ENCODE peak calls at places on chromosomes 3 and 15, in four cellular contexts. One of them, this sample, is unnamed.
A peak's percentile ranks its signal among the peaks of the same experiment; 100 is the strongest.

GRCh38 chr15:91318976-91319714 is 219.1 kb downstream of the SV2B start:
- DNase-seq in OCI-LY7: no peak
- DNase-seq in PC-3: no peak
- DNase-seq in GM23338: no peak
- DNase-seq in this sample: no peak

GRCh38 chr3:134330895-134331810 is 43.1 kb downstream of the AMOTL2 start:
- DNase-seq in OCI-LY7: no peak
- DNase-seq in PC-3: peak; percentile 43
- DNase-seq in GM23338: peak; percentile 71
- DNase-seq in this sample: no peak

GRCh38 chr15:47460775-47461174 is 256.5 kb upstream of the SEMA6D start:
- DNase-seq in OCI-LY7: peak; percentile 1
- DNase-seq in PC-3: no peak
- DNase-seq in GM23338: no peak
- DNase-seq in this sample: peak; percentile 46

GRCh38 chr3:71658131-71658530 is 67.1 kb downstream of the EIF4E3 start:
- DNase-seq in OCI-LY7: no peak
- DNase-seq in PC-3: peak; percentile 97
- DNase-seq in GM23338: no peak
- DNase-seq in this sample: peak; percentile 40

GRCh38 chr3:155325263-155325835 is 31.9 kb upstream of the STRIT1 start:
- DNase-seq in OCI-LY7: no peak
- DNase-seq in PC-3: peak; percentile 19
- DNase-seq in GM23338: peak; percentile 59
- DNase-seq in this sample: no peak

GRCh38 chr15:74203914-74204431 is 1.4 kb upstream of the STRA6 start:
- DNase-seq in OCI-LY7: no peak
- DNase-seq in PC-3: no peak
- DNase-seq in GM23338: peak; percentile 67
- DNase-seq in this sample: no peak

GRCh38 chr3:151866711-151867410 is 6.6 kb upstream of the SUCNR1 start:
- DNase-seq in OCI-LY7: no peak
- DNase-seq in PC-3: no peak
- DNase-seq in GM23338: no peak
- DNase-seq in this sample: no peak

GRCh38 chr3:52724511-52724910 is 18.6 kb downstream of the SPCS1 start:
- DNase-seq in OCI-LY7: no peak
- DNase-seq in PC-3: no peak
- DNase-seq in GM23338: no peak
- DNase-seq in this sample: no peak

GRCh38 chr3:25582242-25582641 is 82.5 kb downstream of the TOP2B start:
- DNase-seq in OCI-LY7: no peak
- DNase-seq in PC-3: peak; percentile 78
- DNase-seq in GM23338: no peak
- DNase-seq in this sample: no peak

GRCh38 chr15:76576526-76577279 is 240.1 kb downstream of the ISL2 start:
- DNase-seq in OCI-LY7: no peak
- DNase-seq in PC-3: no peak
- DNase-seq in GM23338: no peak
- DNase-seq in this sample: no peak

GRCh38 chr3:193737191-193737751 is 144.3 kb downstream of the OPA1 start:
- DNase-seq in OCI-LY7: no peak
- DNase-seq in PC-3: no peak
- DNase-seq in GM23338: no peak
- DNase-seq in this sample: no peak

GRCh38 chr15:65766422-65767263 is 25.4 kb downstream of the DENND4A start:
- DNase-seq in OCI-LY7: no peak
- DNase-seq in PC-3: peak; percentile 52
- DNase-seq in GM23338: no peak
- DNase-seq in this sample: no peak

GRCh38 chr3:125032100-125032643 is 23.6 kb downstream of the HEG1 start:
- DNase-seq in OCI-LY7: no peak
- DNase-seq in PC-3: no peak
- DNase-seq in GM23338: peak; percentile 34
- DNase-seq in this sample: peak; percentile 59

GRCh38 chr3:62870321-62870720 is 4.9 kb downstream of the CADPS start:
- DNase-seq in OCI-LY7: no peak
- DNase-seq in PC-3: peak; percentile 51
- DNase-seq in GM23338: no peak
- DNase-seq in this sample: no peak

GRCh38 chr3:63228677-63229076 is 49.4 kb upstream of the SYNPR start:
- DNase-seq in OCI-LY7: peak; percentile 73
- DNase-seq in PC-3: peak; percentile 46
- DNase-seq in GM23338: peak; percentile 81
- DNase-seq in this sample: peak; percentile 82

GRCh38 chr15:67180514-67181191 is 73.8 kb downstream of the AAGAB start:
- DNase-seq in OCI-LY7: no peak
- DNase-seq in PC-3: no peak
- DNase-seq in GM23338: peak; percentile 40
- DNase-seq in this sample: no peak

GRCh38 chr15:77944002-77944867 is 133.3 kb downstream of the TBC1D2B start:
- DNase-seq in OCI-LY7: peak; percentile 56
- DNase-seq in PC-3: peak; percentile 32
- DNase-seq in GM23338: peak; percentile 93
- DNase-seq in this sample: peak; percentile 43

GRCh38 chr3:37932505-37932904 is 58.1 kb upstream of the VILL start:
- DNase-seq in OCI-LY7: no peak
- DNase-seq in PC-3: no peak
- DNase-seq in GM23338: no peak
- DNase-seq in this sample: no peak

GRCh38 chr15:69951511-69952209 is 146.1 kb downstream of the TLE3 start:
- DNase-seq in OCI-LY7: no peak
- DNase-seq in PC-3: peak; percentile 23
- DNase-seq in GM23338: no peak
- DNase-seq in this sample: no peak

GRCh38 chr3:149180057-149180573 is 41.5 kb downstream of the CP start:
- DNase-seq in OCI-LY7: no peak
- DNase-seq in PC-3: peak; percentile 99
- DNase-seq in GM23338: no peak
- DNase-seq in this sample: no peak

GRCh38 chr15:58348095-58348812 is 83.5 kb upstream of the LIPC start:
- DNase-seq in OCI-LY7: no peak
- DNase-seq in PC-3: peak; percentile 8
- DNase-seq in GM23338: no peak
- DNase-seq in this sample: no peak

GRCh38 chr3:132629928-132630327 is 29.7 kb downstream of the ACAD11 start:
- DNase-seq in OCI-LY7: no peak
- DNase-seq in PC-3: peak; percentile 65
- DNase-seq in GM23338: no peak
- DNase-seq in this sample: no peak

GRCh38 chr3:50136714-50137405 is 18.3 kb upstream of the SEMA3F start:
- DNase-seq in OCI-LY7: no peak
- DNase-seq in PC-3: no peak
- DNase-seq in GM23338: no peak
- DNase-seq in this sample: no peak

GRCh38 chr3:12944849-12945248 is 103.5 kb upstream of the RPL32 start:
- DNase-seq in OCI-LY7: no peak
- DNase-seq in PC-3: no peak
- DNase-seq in GM23338: peak; percentile 32
- DNase-seq in this sample: no peak

GRCh38 chr3:132730891-132731580 is 8.8 kb upstream of the NPHP3 start:
- DNase-seq in OCI-LY7: peak; percentile 39
- DNase-seq in PC-3: peak; percentile 55
- DNase-seq in GM23338: peak; percentile 80
- DNase-seq in this sample: peak; percentile 69

GRCh38 chr3:124969190-124969589 is 34.6 kb upstream of the MUC13 start:
- DNase-seq in OCI-LY7: no peak
- DNase-seq in PC-3: no peak
- DNase-seq in GM23338: no peak
- DNase-seq in this sample: no peak

GRCh38 chr3:5021571-5022092 is 42.4 kb downstream of the BHLHE40 start:
- DNase-seq in OCI-LY7: no peak
- DNase-seq in PC-3: peak; percentile 96
- DNase-seq in GM23338: no peak
- DNase-seq in this sample: no peak
- H3K4me1 ChIP-seq in OCI-LY7: peaks cover 3% of the 10 kb centered on the region
- H3K4me1 ChIP-seq in PC-3: peaks cover 74% of the 10 kb centered on the region
- H3K4me1 ChIP-seq in GM23338: peaks cover 6% of the 10 kb centered on the region
- H3K4me1 ChIP-seq in this sample: no peaks in the 10 kb centered on the region

GRCh38 chr15:27089233-27089586 is 118.2 kb downstream of the GABRG3 start:
- DNase-seq in OCI-LY7: no peak
- DNase-seq in PC-3: no peak
- DNase-seq in GM23338: no peak
- DNase-seq in this sample: no peak
- H3K9me2 ChIP-seq in OCI-LY7: no peaks in the 10 kb centered on the region
- H3K9me2 ChIP-seq in PC-3: no peaks in the 10 kb centered on the region
- H3K9me2 ChIP-seq in GM23338: no peaks in the 10 kb centered on the region
- H3K9me2 ChIP-seq in this sample: no peaks in the 10 kb centered on the region

DNA sequence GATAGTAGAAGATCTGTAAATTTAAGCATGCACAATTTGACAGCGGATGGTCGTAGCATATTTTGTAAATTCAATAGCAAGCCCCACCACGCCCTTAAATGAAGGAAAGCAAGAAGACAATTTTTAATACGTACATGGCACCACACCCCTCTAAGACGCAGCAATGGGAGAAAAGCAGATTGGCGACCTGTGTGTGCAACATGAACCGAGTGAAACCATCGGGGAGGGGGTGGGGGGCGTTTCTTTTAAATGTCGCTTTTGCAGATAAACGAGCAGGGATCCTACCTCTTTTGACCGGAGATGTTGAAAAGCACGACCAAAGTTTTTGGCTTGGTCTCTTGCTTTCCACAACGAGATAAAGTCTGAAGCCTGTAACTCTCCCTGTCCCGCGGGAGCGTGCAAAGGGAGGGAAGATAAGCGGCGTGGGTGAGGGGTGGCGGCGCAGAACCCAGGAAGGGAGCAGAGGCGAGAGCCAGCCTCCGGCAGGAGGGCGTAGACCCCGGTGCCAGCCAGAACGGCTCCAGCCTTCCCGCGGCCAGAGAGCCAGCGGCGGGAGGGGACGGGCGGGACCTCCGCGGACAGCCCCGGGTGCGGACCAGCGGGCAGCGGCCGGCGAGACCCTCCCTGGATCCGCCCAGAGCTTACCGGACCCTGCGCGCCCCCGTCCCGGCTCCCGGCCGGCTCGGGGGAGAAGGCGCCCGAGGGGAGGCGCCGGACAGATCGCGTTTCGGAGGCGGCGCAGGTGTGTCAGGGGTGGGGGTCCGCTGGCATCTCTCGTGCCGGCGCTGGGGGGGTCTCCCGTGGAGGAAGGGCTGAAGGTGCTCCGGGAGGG is at the start of gene CHL1:
- DNase-seq in OCI-LY7: no peak
- DNase-seq in PC-3: no peak
- DNase-seq in GM23338: peak; percentile 48
- DNase-seq in this sample: no peak
- H2AFZ ChIP-seq in OCI-LY7: no peak within 1 kb of the TSS
- H2AFZ ChIP-seq in PC-3: no peak within 1 kb of the TSS
- H2AFZ ChIP-seq in GM23338: peak within 1 kb of the TSS; percentile 95
- H2AFZ ChIP-seq in this sample: no peak within 1 kb of the TSS

GRCh38 chr3:16896094-16896627 is 11.4 kb downstream of the PLCL2 start:
- DNase-seq in OCI-LY7: no peak
- DNase-seq in PC-3: no peak
- DNase-seq in GM23338: no peak
- DNase-seq in this sample: no peak
- H3K4me1 ChIP-seq in OCI-LY7: peaks cover 94% of the 10 kb centered on the region
- H3K4me1 ChIP-seq in PC-3: peaks cover 29% of the 10 kb centered on the region
- H3K4me1 ChIP-seq in GM23338: peaks cover 14% of the 10 kb centered on the region
- H3K4me1 ChIP-seq in this sample: peaks cover 4% of the 10 kb centered on the region

DNA sequence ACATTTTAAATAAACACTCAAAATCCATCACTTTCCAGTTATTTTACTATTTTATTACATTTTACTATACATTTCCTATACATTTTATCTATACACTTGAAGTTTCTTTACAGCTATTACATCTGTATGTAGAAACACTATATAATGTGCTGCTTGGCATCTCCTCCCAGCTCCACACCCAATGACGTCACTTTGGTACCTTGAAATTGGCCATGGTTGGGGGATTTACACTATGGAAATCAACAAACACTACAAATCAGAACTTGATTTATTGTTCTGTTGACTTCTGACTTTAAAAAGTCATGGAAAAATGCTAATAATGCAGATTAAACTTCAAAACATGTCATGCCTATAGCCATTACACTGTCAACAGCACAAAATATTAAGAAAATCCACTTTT is 48.9 kb upstream of the STT3B start:
- DNase-seq in OCI-LY7: no peak
- DNase-seq in PC-3: no peak
- DNase-seq in GM23338: no peak
- DNase-seq in this sample: no peak
- H3K9me2 ChIP-seq in OCI-LY7: no peaks in the 10 kb centered on the region
- H3K9me2 ChIP-seq in PC-3: no peaks in the 10 kb centered on the region
- H3K9me2 ChIP-seq in GM23338: no peaks in the 10 kb centered on the region
- H3K9me2 ChIP-seq in this sample: no peaks in the 10 kb centered on the region

GRCh38 chr15:101252836-101253235 is 988 bp upstream of the CHSY1 start:
- DNase-seq in OCI-LY7: no peak
- DNase-seq in PC-3: peak; percentile 15
- DNase-seq in GM23338: no peak
- DNase-seq in this sample: no peak

GRCh38 chr15:101250331-101250730 is 1.5 kb downstream of the CHSY1 start:
- DNase-seq in OCI-LY7: no peak
- DNase-seq in PC-3: peak; percentile 62
- DNase-seq in GM23338: no peak
- DNase-seq in this sample: no peak

GRCh38 chr15:101248274-101248673 is 3.6 kb downstream of the CHSY1 start:
- DNase-seq in OCI-LY7: no peak
- DNase-seq in PC-3: no peak
- DNase-seq in GM23338: no peak
- DNase-seq in this sample: no peak

GRCh38 chr15:101251830-101252820 is at the start of gene CHSY1:
- DNase-seq in OCI-LY7: peak; percentile 68
- DNase-seq in PC-3: peak; percentile 88
- DNase-seq in GM23338: peak; percentile 69
- DNase-seq in this sample: peak; percentile 94

GRCh38 chr15:101250931-101251829 is 668 bp downstream of the CHSY1 start:
- DNase-seq in OCI-LY7: no peak
- DNase-seq in PC-3: peak; percentile 41
- DNase-seq in GM23338: peak; percentile 87
- DNase-seq in this sample: no peak
- H2AFZ ChIP-seq in OCI-LY7: peak overlapping the region; percentile 66
- H2AFZ ChIP-seq in PC-3: peak overlapping the region; percentile 79
- H2AFZ ChIP-seq in GM23338: no peak overlapping the region
- H2AFZ ChIP-seq in this sample: peak overlapping the region; percentile 62

DNA sequence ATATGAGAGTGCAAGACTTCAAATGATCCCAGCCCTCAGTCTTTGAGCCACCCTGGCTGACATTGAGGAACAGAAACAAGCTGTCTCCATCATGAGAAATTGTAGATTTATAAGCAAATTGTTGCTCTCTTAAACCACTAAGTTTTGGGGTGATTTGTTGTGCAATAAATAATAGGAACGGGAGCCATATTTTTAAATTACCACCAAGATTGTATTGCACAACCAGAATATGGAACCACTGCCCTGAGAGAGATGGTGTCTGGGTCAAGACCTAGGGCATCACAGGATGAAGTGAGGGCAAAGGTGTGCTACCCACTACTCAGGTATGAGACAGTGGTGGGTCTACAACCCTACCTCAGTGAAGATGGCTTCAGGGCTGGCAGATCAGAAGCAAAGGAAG is 2.3 kb upstream of the CFAP92 start:
- DNase-seq in OCI-LY7: no peak
- DNase-seq in PC-3: no peak
- DNase-seq in GM23338: no peak
- DNase-seq in this sample: no peak
- H3K4me1 ChIP-seq in OCI-LY7: peaks cover 38% of the 10 kb centered on the region
- H3K4me1 ChIP-seq in PC-3: peaks cover 10% of the 10 kb centered on the region
- H3K4me1 ChIP-seq in GM23338: peaks cover 25% of the 10 kb centered on the region
- H3K4me1 ChIP-seq in this sample: peaks cover 8% of the 10 kb centered on the region